ENCODE peak calls at places on chromosome 22, in nine cellular contexts. N, R, L, V, F, O, D, S and Q are unnamed samples.

GRCh38 chr22:35904752-35905151 is 123.9 kb downstream of the RBFOX2 start:
- DNase-seq in N (no peak), R (no peak), L (no peak), V (no peak), F (no peak), O (no peak), D (no peak), S (no peak), Q (no peak)

GRCh38 chr22:49747705-49748104 is 80.0 kb downstream of the BRD1 start:
- DNase-seq in N (no peak), R (no peak), L (no peak), V (no peak), F (no peak), O (no peak), D (no peak), S (no peak), Q (no peak)

GRCh38 chr22:20292673-20293232 is 24.6 kb upstream of the RTN4R start:
- DNase-seq in N (no peak), R (no peak), L (no peak), V (no peak), F (no peak), O (no peak), D (no peak), S (no peak), Q (no peak)

GRCh38 chr22:49201046-49201970 is 626.4 kb downstream of the BRD1 start:
- DNase-seq in N (no peak), R (no peak), L (no peak), V (no peak), F (no peak), O (no peak), D (no peak), S (no peak), Q (no peak)

GRCh38 chr22:25202290-25202921 is 2.7 kb downstream of the CRYBB3 start:
- DNase-seq in N (peak), R (peak), L (peak), V (peak), F (peak), O (peak), D (peak), S (peak), Q (peak)

GRCh38 chr22:41695211-41695610 is 4.1 kb upstream of the MEI1 start:
- DNase-seq in N (no peak), R (no peak), L (no peak), V (no peak), F (no peak), O (peak), D (no peak), S (no peak), Q (no peak)

GRCh38 chr22:39898997-39899396 is 1.9 kb upstream of the GRAP2 start:
- DNase-seq in N (no peak), R (no peak), L (no peak), V (no peak), F (no peak), O (no peak), D (no peak), S (no peak), Q (no peak)

GRCh38 chr22:29661355-29661754 is 57.9 kb downstream of the NF2 start:
- DNase-seq in N (no peak), R (peak), L (no peak), V (peak), F (no peak), O (peak), D (no peak), S (no peak), Q (no peak)

GRCh38 chr22:44098021-44098739 is 74.1 kb downstream of the PARVB start:
- DNase-seq in N (no peak), R (no peak), L (no peak), V (no peak), F (no peak), O (no peak), D (no peak), S (no peak), Q (no peak)

GRCh38 chr22:43186272-43187170 is at the start of gene TTLL12:
- DNase-seq in N (no peak), R (peak), L (no peak), V (peak), F (peak), O (peak), D (no peak), S (peak), Q (peak)

GRCh38 chr22:37416806-37417205 is 10.5 kb downstream of the ELFN2 start:
- DNase-seq in N (no peak), R (no peak), L (peak), V (no peak), F (no peak), O (no peak), D (no peak), S (no peak), Q (peak)

GRCh38 chr22:47195676-47196492 is 433.4 kb downstream of the TBC1D22A start:
- DNase-seq in N (no peak), R (no peak), L (no peak), V (no peak), F (no peak), O (no peak), D (no peak), S (no peak), Q (no peak)